ENCODE peak calls at places on chromosomes 3 and 15, in six cellular contexts. F is ACHN; G is astrocyte of the spinal cord; Y is effector CD4-positive, alpha-beta T cell; D is CD4-positive, alpha-beta memory T cell; E is stimulated activated naive CD4-positive, alpha-beta T cell. S is an unnamed sample.

GRCh38 chr15:89501646-89502045 is 5.3 kb upstream of the RHCG start:
- DNase-seq in F (no peak), G (no peak), Y (no peak), D (no peak), E (no peak), S (no peak)

GRCh38 chr3:177284383-177284881 is 87.2 kb upstream of the TBL1XR1 start:
- DNase-seq in F (no peak), G (peak), Y (no peak), D (peak), E (no peak), S (peak)

GRCh38 chr15:85482896-85483295 is 102.5 kb downstream of the AKAP13 start:
- DNase-seq in F (peak), G (peak), Y (no peak), D (no peak), E (no peak), S (peak)

GRCh38 chr15:59960318-59960717 is 43.8 kb upstream of the FOXB1 start:
- DNase-seq in F (no peak), G (no peak), Y (no peak), D (no peak), E (no peak), S (no peak)

GRCh38 chr3:157079677-157080369 is 80.1 kb downstream of the CCNL1 start:
- DNase-seq in F (no peak), G (no peak), Y (no peak), D (no peak), E (no peak), S (no peak)

GRCh38 chr15:66798426-66799061 is 96.5 kb downstream of the SMAD6 start:
- DNase-seq in F (no peak), G (peak), Y (no peak), D (no peak), E (no peak), S (no peak)

GRCh38 chr3:56124546-56124945 is 343.7 kb downstream of the ERC2 start:
- DNase-seq in F (no peak), G (no peak), Y (no peak), D (no peak), E (no peak), S (no peak)

GRCh38 chr3:46565607-46566039 is 479 bp downstream of the LRRC2 start:
- DNase-seq in F (no peak), G (no peak), Y (no peak), D (no peak), E (no peak), S (no peak)

GRCh38 chr15:69126054-69126469 is 34.4 kb upstream of the GLCE start:
- DNase-seq in F (no peak), G (peak), Y (no peak), D (no peak), E (no peak), S (peak)

GRCh38 chr15:34132881-34133280 is 31.0 kb downstream of the PGBD4 start:
- DNase-seq in F (no peak), G (no peak), Y (no peak), D (no peak), E (no peak), S (no peak)

GRCh38 chr3:57141719-57142118 is 23.4 kb downstream of the IL17RD start:
- DNase-seq in F (no peak), G (no peak), Y (no peak), D (no peak), E (no peak), S (no peak)

GRCh38 chr3:119349353-119349752 is 55.2 kb downstream of the ARHGAP31 start:
- DNase-seq in F (no peak), G (no peak), Y (no peak), D (no peak), E (no peak), S (no peak)

GRCh38 chr3:66885326-66886000 is 112.6 kb upstream of the KBTBD8 start:
- DNase-seq in F (peak), G (peak), Y (no peak), D (no peak), E (no peak), S (peak)

GRCh38 chr3:124034016-124034808 is 42.3 kb upstream of the ROPN1 start:
- DNase-seq in F (no peak), G (peak), Y (no peak), D (no peak), E (peak), S (peak)

GRCh38 chr15:76327191-76328105 is 9.1 kb upstream of the ISL2 start:
- DNase-seq in F (peak), G (no peak), Y (no peak), D (no peak), E (no peak), S (peak)

GRCh38 chr15:78951841-78952238 is 7.0 kb upstream of the CTSH start:
- DNase-seq in F (no peak), G (no peak), Y (no peak), D (no peak), E (no peak), S (peak)

GRCh38 chr3:110576962-110577361 is 494.7 kb upstream of the NECTIN3 start:
- DNase-seq in F (peak), G (peak), Y (no peak), D (no peak), E (no peak), S (peak)

GRCh38 chr15:89138999-89139612 is 50.9 kb downstream of the ABHD2 start:
- DNase-seq in F (no peak), G (no peak), Y (no peak), D (no peak), E (no peak), S (peak)

GRCh38 chr15:33975023-33975565 is 6.8 kb downstream of the CHRM5 start:
- DNase-seq in F (peak), G (no peak), Y (no peak), D (no peak), E (no peak), S (no peak)

GRCh38 chr3:86563358-86563970 is 427.5 kb downstream of the VGLL3 start:
- DNase-seq in F (peak), G (peak), Y (no peak), D (no peak), E (no peak), S (peak)

GRCh38 chr3:4656059-4656458 is 162.9 kb downstream of the ITPR1 start:
- DNase-seq in F (peak), G (peak), Y (no peak), D (no peak), E (no peak), S (peak)

GRCh38 chr3:39255503-39256325 is 24.1 kb downstream of the CX3CR1 start:
- DNase-seq in F (no peak), G (no peak), Y (no peak), D (no peak), E (no peak), S (no peak)

GRCh38 chr15:39359736-39360135 is 221.1 kb upstream of the THBS1 start:
- DNase-seq in F (no peak), G (no peak), Y (no peak), D (no peak), E (no peak), S (no peak)

GRCh38 chr3:149314807-149315578 is 18.4 kb downstream of the TM4SF18 start:
- DNase-seq in F (peak), G (peak), Y (no peak), D (no peak), E (no peak), S (peak)

GRCh38 chr15:90062023-90062728 is 40.1 kb downstream of the IDH2 start:
- DNase-seq in F (no peak), G (peak), Y (peak), D (peak), E (peak), S (no peak)

GRCh38 chr3:155416500-155417118 is 123.1 kb upstream of the STRIT1 start:
- DNase-seq in F (no peak), G (no peak), Y (no peak), D (no peak), E (no peak), S (no peak)

GRCh38 chr15:31307270-31308184 is 19.1 kb upstream of the KLF13 start:
- DNase-seq in F (no peak), G (no peak), Y (no peak), D (no peak), E (no peak), S (no peak)

GRCh38 chr3:12187448-12188327 is 29.0 kb upstream of the TIMP4 start:
- DNase-seq in F (peak), G (peak), Y (no peak), D (no peak), E (no peak), S (peak)

GRCh38 chr15:41772720-41773331 is 1.5 kb upstream of the MAPKBP1 start:
- DNase-seq in F (peak), G (peak), Y (peak), D (peak), E (peak), S (peak)

GRCh38 chr3:39143051-39143885 is 10.1 kb downstream of the CSRNP1 start:
- DNase-seq in F (no peak), G (no peak), Y (no peak), D (no peak), E (no peak), S (no peak)

GRCh38 chr15:70240082-70240481 is 142.4 kb upstream of the TLE3 start:
- DNase-seq in F (no peak), G (no peak), Y (no peak), D (no peak), E (no peak), S (no peak)

GRCh38 chr15:89998923-89999675 is 2.0 kb upstream of the ZNF710 start:
- DNase-seq in F (no peak), G (no peak), Y (no peak), D (no peak), E (no peak), S (no peak)

GRCh38 chr3:109178701-109179100 is 42.2 kb downstream of the C3orf85 start:
- DNase-seq in F (no peak), G (no peak), Y (no peak), D (no peak), E (no peak), S (no peak)

S was measured in H4.